ENCODE peak calls at places on chromosomes 1 and 21, in eight cellular contexts. Y is brain microvascular endothelial cell; U is breast epithelium; T is GM12865; X is right lobe of liver; S is heart right ventricle; N is cardiac fibroblast; W is CD8-positive, alpha-beta T cell. P is an unnamed sample.

GRCh38 chr1:8171751-8172464 is 145.8 kb upstream of the ERRFI1 start:
- DNase-seq in X (no peak), N (no peak), Y (no peak), W (no peak), T (no peak), U (no peak), S (no peak), P (no peak)

GRCh38 chr1:55747285-55747890 is 532.2 kb upstream of the USP24 start:
- DNase-seq in Y (no peak), T (no peak), S (no peak), X (no peak), W (no peak), N (peak; percentile 74), U (no peak), P (no peak)

GRCh38 chr21:25845729-25846256 is 111.0 kb downstream of the GABPA start:
- DNase-seq in U (no peak), N (no peak), S (no peak), W (no peak), X (no peak), T (peak; percentile 23), Y (no peak), P (no peak)

GRCh38 chr1:153776971-153777370 is 1.8 kb downstream of the SLC27A3 start:
- DNase-seq in U (no peak), S (no peak), N (no peak), W (no peak), X (no peak), Y (no peak), T (no peak), P (no peak)

GRCh38 chr1:167435484-167435883 is 82.8 kb downstream of the CD247 start:
- DNase-seq in T (no peak), W (no peak), Y (no peak), N (no peak), S (no peak), U (no peak), X (no peak), P (no peak)

GRCh38 chr1:70034403-70034802 is 171.0 kb downstream of the LRRC40 start:
- DNase-seq in X (no peak), S (no peak), U (no peak), N (peak; percentile 74), Y (peak; percentile 70), W (no peak), T (no peak), P (no peak)

GRCh38 chr1:234691567-234691966 is 81.6 kb upstream of the IRF2BP2 start:
- DNase-seq in Y (peak; percentile 32), U (no peak), X (no peak), N (peak; percentile 28), T (no peak), W (no peak), S (no peak), P (no peak)

GRCh38 chr1:67850611-67851075 is 17.4 kb upstream of the GNG12 start:
- DNase-seq in S (peak; percentile 58), W (no peak), T (no peak), X (peak; percentile 52), N (peak; percentile 90), Y (peak; percentile 91), U (peak; percentile 67), P (peak; percentile 60)

GRCh38 chr1:243727503-243728191 is 122.4 kb downstream of the AKT3 start:
- DNase-seq in N (no peak), U (no peak), T (peak; percentile 71), S (no peak), Y (no peak), W (no peak), X (no peak), P (no peak)

GRCh38 chr1:42743302-42744029 is 3.4 kb upstream of the CLDN19 start:
- DNase-seq in U (peak; percentile 72), W (no peak), Y (no peak), S (no peak), T (no peak), N (no peak), X (no peak), P (no peak)

GRCh38 chr1:9846611-9847171 is 22.9 kb upstream of the CLSTN1 start:
- DNase-seq in U (no peak), X (no peak), S (no peak), T (no peak), N (no peak), W (no peak), Y (no peak), P (no peak)

GRCh38 chr1:180311011-180311730 is 81.1 kb downstream of the LHX4 start:
- DNase-seq in N (peak; percentile 17), W (no peak), S (no peak), T (no peak), U (no peak), X (no peak), Y (peak; percentile 50), P (no peak)

GRCh38 chr1:25990702-25991395 is 7.0 kb downstream of the PAFAH2 start:
- DNase-seq in W (peak; percentile 79), T (no peak), Y (no peak), S (no peak), N (no peak), U (no peak), X (no peak), P (no peak)

GRCh38 chr1:65109515-65109914 is 38.5 kb upstream of the AK4 start:
- DNase-seq in S (no peak), T (no peak), N (no peak), U (no peak), X (no peak), Y (no peak), W (no peak), P (no peak)

GRCh38 chr1:212630159-212630900 is 21.8 kb downstream of the ATF3 start:
- DNase-seq in N (peak; percentile 61), W (peak; percentile 72), S (peak; percentile 56), T (peak; percentile 79), U (peak; percentile 22), X (peak; percentile 72), Y (no peak), P (peak; percentile 30)

GRCh38 chr1:243433737-243434370 is 178.0 kb downstream of the SDCCAG8 start:
- DNase-seq in N (peak; percentile 25), W (no peak), X (no peak), S (no peak), Y (peak; percentile 44), T (no peak), U (no peak), P (no peak)

GRCh38 chr1:94418664-94419655 is 771 bp downstream of the ABCD3 start:
- DNase-seq in S (peak; percentile 61), W (no peak), T (no peak), Y (peak; percentile 32), X (peak; percentile 89), N (peak; percentile 47), U (peak; percentile 51), P (peak; percentile 50)

GRCh38 chr1:94209425-94209824 is 28.0 kb downstream of the ARHGAP29 start:
- DNase-seq in X (no peak), S (no peak), U (no peak), W (no peak), N (peak; percentile 59), Y (peak; percentile 42), T (no peak), P (no peak)

GRCh38 chr1:243718893-243719292 is 131.2 kb downstream of the AKT3 start:
- DNase-seq in X (no peak), N (peak; percentile 87), W (no peak), Y (no peak), T (no peak), S (no peak), U (no peak), P (no peak)

DNA sequence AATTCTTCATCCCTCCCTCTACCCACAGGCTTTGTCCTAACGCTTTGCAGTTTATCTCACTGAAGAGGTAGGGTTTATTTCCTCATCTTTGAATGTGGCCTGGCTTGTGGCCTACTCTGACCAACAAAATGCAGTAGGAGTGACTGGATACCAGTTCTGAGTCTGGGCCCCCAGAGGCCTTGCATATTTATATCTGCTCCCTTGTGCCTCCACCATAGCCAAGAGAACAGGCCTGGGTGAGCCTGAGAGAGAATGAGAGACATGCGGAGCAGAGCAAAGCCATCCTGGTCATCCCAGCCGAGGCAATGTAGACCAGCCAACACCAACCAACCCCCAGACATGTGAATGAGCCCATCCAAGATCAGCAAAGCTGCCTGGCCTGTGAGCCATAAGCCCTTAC is 30.3 kb downstream of the SMIM12 start:
- DNase-seq in X (no peak), W (no peak), Y (no peak), S (no peak), U (no peak), T (no peak), N (peak; percentile 33), P (no peak)
- H3K4me3 ChIP-seq in X (no peak overlapping the region), W (no peak overlapping the region), Y (no peak overlapping the region), S (no peak overlapping the region), U (no peak overlapping the region), T (no peak overlapping the region), N (no peak overlapping the region), P (no peak overlapping the region)

DNA sequence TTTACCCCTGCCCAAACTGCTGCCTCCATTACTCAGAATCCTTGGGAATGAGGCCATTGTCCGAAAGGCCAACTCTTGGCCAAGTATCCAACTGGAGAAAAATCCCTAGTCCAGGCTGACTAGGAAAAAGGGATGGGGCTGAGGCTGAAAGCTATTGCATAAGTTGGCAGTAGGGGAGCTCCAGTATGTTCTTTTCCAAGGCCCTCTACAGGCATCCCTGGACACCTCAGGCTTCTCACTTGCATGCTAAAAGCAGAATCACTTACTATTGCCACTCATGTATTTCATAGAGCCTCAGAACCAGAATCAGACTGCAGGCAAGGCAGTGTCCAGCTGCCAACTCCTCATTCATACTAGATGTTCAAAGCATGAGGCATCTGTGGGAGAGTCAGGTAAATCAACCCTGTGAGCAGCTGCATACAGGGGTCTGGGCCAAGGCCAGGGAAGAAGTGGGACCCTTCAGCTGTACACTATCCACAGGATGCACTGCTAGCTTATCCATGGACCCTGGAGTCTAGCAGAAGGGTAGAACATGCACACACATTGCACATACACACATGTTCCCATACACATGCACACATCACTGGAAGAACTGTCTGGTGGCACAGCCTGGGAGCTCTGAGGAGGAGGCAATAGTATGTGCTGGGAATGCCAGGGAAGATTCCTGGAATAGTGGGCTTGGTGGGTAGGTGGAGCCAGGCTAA is 195.3 kb downstream of the C1orf94 start:
- DNase-seq in W (no peak), S (no peak), T (no peak), N (no peak), X (no peak), U (no peak), Y (no peak), P (no peak)
- TF ChIP-seq CTCF in W (no peak), S (no peak), T (no peak), N (no peak), X (no peak), U (no peak), Y (no peak), P (no peak)

DNA sequence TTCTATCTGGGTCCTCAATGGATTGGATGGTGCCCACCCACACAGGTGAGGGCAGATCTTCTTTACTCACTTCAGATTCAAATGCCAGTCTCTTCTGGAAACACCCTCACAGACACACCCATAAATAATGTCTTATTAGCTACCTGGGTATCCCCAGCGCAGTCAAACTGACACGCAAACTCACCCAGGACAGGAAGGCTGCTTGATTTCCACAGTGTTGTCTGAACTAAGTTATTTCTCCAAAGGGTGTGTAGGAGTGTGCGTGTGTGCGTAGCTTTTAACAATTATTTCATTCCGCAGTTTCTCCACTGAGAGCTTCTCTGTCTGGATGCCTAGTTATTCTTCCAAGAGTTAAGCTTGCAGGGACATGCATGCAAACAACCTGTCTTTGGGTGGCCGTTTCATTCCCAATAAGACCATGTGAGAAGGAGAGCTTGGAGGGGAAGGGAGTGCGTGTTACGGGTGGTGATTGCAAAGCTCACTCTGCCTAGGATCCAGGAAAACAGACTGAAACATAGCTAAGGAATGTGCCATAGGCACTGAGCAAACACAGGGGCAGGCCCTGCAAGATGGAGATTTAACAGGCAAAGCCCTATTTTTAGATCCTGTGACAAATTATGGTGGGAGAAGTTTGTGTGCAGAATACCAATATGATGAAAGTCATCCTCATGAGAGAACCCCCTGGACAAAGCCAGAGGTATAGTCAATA is 269.7 kb downstream of the DYRK1A start:
- DNase-seq in Y (peak; percentile 83), S (no peak), N (peak; percentile 64), W (no peak), U (no peak), X (no peak), T (no peak), P (no peak)
- H3K4me3 ChIP-seq in Y (no peak overlapping the region), S (no peak overlapping the region), N (no peak overlapping the region), W (no peak overlapping the region), U (no peak overlapping the region), X (no peak overlapping the region), T (no peak overlapping the region), P (no peak overlapping the region)

GRCh38 chr1:41483960-41484844 is at the start of gene EDN2:
- DNase-seq in U (peak; percentile 74), Y (no peak), W (no peak), N (no peak), S (peak; percentile 68), T (no peak), X (peak; percentile 92), P (peak; percentile 55)
- TF ChIP-seq CTCF in U (no peak), Y (peak; percentile 55), W (no peak), N (peak; percentile 5), S (peak; percentile 36), T (peak; percentile 28), X (peak; percentile 47), P (no peak)